ENCODE peak calls at places on chromosomes 12 and 14, in seven cellular contexts. P is Panc1; H is heart left ventricle; K is K562; A is psoas muscle; S is effector memory CD4-positive, alpha-beta T cell; E is CD8-positive, alpha-beta T cell. B is an unnamed sample.
A peak's percentile ranks its signal among the peaks of the same experiment; 100 is the strongest.

GRCh38 chr14:67387195-67387594 is 24.8 kb downstream of the PLEK2 start:
- DNase-seq in P (no peak), H (no peak), K (no peak), A (no peak), S (no peak), E (no peak), B (no peak)

GRCh38 chr14:23727566-23728335 is 91.6 kb downstream of the DHRS2 start:
- DNase-seq in P (no peak), H (no peak), K (peak; percentile 54), A (no peak), S (no peak), E (no peak), B (peak; percentile 27)

GRCh38 chr12:68673788-68674187 is 13.0 kb upstream of the NUP107 start:
- DNase-seq in P (no peak), H (no peak), K (peak; percentile 8), A (no peak), S (no peak), E (no peak), B (peak; percentile 64)

GRCh38 chr14:34018564-34019244 is 67.8 kb upstream of the EGLN3 start:
- DNase-seq in P (no peak), H (no peak), K (no peak), A (peak; percentile 48), S (no peak), E (no peak), B (no peak)

GRCh38 chr14:67541448-67542387 is 8.6 kb downstream of the PLEKHH1 start:
- DNase-seq in P (no peak), H (no peak), K (peak; percentile 75), A (no peak), S (no peak), E (peak; percentile 17), B (peak; percentile 15)

GRCh38 chr12:38282886-38283285 is 33.7 kb upstream of the ALG10B start:
- DNase-seq in P (peak; percentile 76), H (no peak), K (no peak), A (no peak), S (no peak), E (no peak), B (no peak)

GRCh38 chr12:96294831-96295230 is 100.7 kb downstream of the ELK3 start:
- DNase-seq in P (no peak), H (no peak), K (no peak), A (no peak), S (no peak), E (no peak), B (peak; percentile 22)

GRCh38 chr12:114729731-114730130 is 45.8 kb upstream of the TBX3 start:
- DNase-seq in P (no peak), H (no peak), K (no peak), A (no peak), S (no peak), E (no peak), B (no peak)

GRCh38 chr14:51386983-51387730 is 147.1 kb downstream of the TMX1 start:
- DNase-seq in P (no peak), H (no peak), K (no peak), A (no peak), S (no peak), E (no peak), B (no peak)

GRCh38 chr12:6696690-6697583 is 3.7 kb downstream of the PIANP start:
- DNase-seq in P (no peak), H (no peak), K (no peak), A (no peak), S (no peak), E (no peak), B (no peak)

GRCh38 chr12:53480425-53481107 is 18.7 kb downstream of the MAP3K12 start:
- DNase-seq in P (no peak), H (no peak), K (no peak), A (no peak), S (no peak), E (no peak), B (no peak)

GRCh38 chr14:64061706-64062105 is 208.9 kb downstream of the SYNE2 start:
- DNase-seq in P (no peak), H (no peak), K (no peak), A (no peak), S (no peak), E (no peak), B (no peak)

GRCh38 chr14:85380891-85381290 is 149.1 kb upstream of the FLRT2 start:
- DNase-seq in P (no peak), H (no peak), K (no peak), A (no peak), S (no peak), E (no peak), B (no peak)

GRCh38 chr12:39990122-39991101 is 115.5 kb downstream of the SLC2A13 start:
- DNase-seq in P (peak; percentile 12), H (peak; percentile 27), K (peak; percentile 52), A (peak; percentile 41), S (peak; percentile 1), E (peak; percentile 59), B (peak; percentile 30)

GRCh38 chr12:111444706-111445310 is 39.1 kb downstream of the SH2B3 start:
- DNase-seq in P (no peak), H (peak; percentile 74), K (no peak), A (peak; percentile 67), S (peak; percentile 76), E (peak; percentile 73), B (peak; percentile 81)

GRCh38 chr12:3724096-3724805 is 28.7 kb downstream of the CRACR2A start:
- DNase-seq in P (no peak), H (no peak), K (no peak), A (no peak), S (no peak), E (no peak), B (no peak)

GRCh38 chr14:97215263-97215969 is 418.2 kb downstream of the VRK1 start:
- DNase-seq in P (no peak), H (no peak), K (no peak), A (no peak), S (no peak), E (no peak), B (no peak)
- H3K27me3 ChIP-seq in P (peaks cover 4% of the 10 kb centered on the region), H (peaks cover 20% of the 10 kb centered on the region), K (no peaks in the 10 kb centered on the region), A (no peaks in the 10 kb centered on the region), S (no peaks in the 10 kb centered on the region), E (no peaks in the 10 kb centered on the region), B (peaks cover 21% of the 10 kb centered on the region)

DNA sequence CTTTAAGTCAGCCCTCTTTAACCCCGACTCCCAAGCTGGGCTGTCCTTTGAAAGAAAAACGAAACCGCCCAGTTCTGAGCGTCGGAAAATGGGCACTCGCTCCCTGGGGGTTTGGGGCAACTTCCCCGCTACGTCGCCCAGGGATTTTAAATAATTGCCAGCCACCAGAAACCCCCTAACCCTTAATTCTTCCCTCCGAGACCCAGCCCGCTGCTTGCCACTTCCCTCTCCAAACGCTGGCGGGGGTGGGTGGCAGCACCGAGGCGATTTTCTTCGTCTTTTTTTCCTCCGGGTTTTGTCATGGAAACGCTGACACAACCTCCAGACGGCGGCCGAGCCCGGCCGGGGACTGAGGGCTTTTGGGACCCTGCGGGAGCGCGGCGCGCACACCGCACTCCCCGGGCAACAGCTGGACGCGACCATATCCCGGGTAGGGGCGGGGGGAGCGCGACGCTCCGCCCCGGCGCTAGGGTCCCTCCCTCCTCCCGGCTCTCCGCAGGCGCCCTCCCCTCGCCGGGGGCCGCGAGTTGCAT is at the start of gene CHST11:
- DNase-seq in P (no peak), H (peak; percentile 87), K (peak; percentile 97), A (peak; percentile 77), S (peak; percentile 63), E (peak; percentile 74), B (peak; percentile 67)
- H3K4me1 ChIP-seq in P (peaks cover 11% of the 10 kb centered on the region), H (peaks cover 14% of the 10 kb centered on the region), K (peaks cover 28% of the 10 kb centered on the region), A (peaks cover 18% of the 10 kb centered on the region), S (peaks cover 24% of the 10 kb centered on the region), E (peaks cover 39% of the 10 kb centered on the region), B (peaks cover 40% of the 10 kb centered on the region)

GRCh38 chr12:93103154-93103553 is 174.1 kb upstream of the EEA1 start:
- DNase-seq in P (no peak), H (peak; percentile 20), K (no peak), A (no peak), S (no peak), E (no peak), B (no peak)

GRCh38 chr12:93102744-93103143 is 173.6 kb upstream of the EEA1 start:
- DNase-seq in P (no peak), H (no peak), K (no peak), A (no peak), S (no peak), E (no peak), B (no peak)

GRCh38 chr12:93101367-93101766 is 172.3 kb upstream of the EEA1 start:
- DNase-seq in P (no peak), H (no peak), K (no peak), A (no peak), S (no peak), E (no peak), B (no peak)

GRCh38 chr12:93100610-93101009 is 171.5 kb upstream of the EEA1 start:
- DNase-seq in P (no peak), H (no peak), K (no peak), A (no peak), S (no peak), E (no peak), B (no peak)

DNA sequence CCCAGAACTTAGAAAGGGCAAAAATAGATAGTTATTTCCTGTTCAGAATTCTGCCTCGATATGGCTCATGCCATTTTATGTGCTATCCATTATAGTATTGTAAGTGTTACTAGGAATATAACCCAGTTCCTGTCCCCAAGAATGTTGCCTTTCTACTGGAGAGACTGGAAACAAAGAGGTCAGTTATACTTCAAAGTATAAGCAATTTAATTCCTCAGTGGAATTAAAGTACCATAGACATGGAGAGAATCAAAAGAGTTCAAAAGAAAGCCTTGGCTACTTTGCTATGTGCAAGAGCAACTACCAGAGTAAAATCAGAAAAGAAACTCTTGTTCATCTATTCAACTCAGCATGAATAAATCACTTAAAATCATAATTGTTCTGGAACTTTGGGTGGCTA is 173.2 kb upstream of the EEA1 start:
- DNase-seq in P (no peak), H (no peak), K (no peak), A (no peak), S (no peak), E (no peak), B (no peak)
- H3K27ac ChIP-seq in P (no peak overlapping the region), H (no peak overlapping the region), K (no peak overlapping the region), A (no peak overlapping the region), S (no peak overlapping the region), E (no peak overlapping the region), B (no peak overlapping the region)

GRCh38 chr14:78341827-78342389 is 171.7 kb downstream of the NRXN3 start:
- DNase-seq in P (no peak), H (no peak), K (no peak), A (no peak), S (no peak), E (no peak), B (no peak)

GRCh38 chr14:78335531-78335930 is 165.4 kb downstream of the NRXN3 start:
- DNase-seq in P (no peak), H (no peak), K (no peak), A (no peak), S (no peak), E (no peak), B (no peak)

GRCh38 chr14:78342879-78343278 is 172.7 kb downstream of the NRXN3 start:
- DNase-seq in P (no peak), H (no peak), K (no peak), A (no peak), S (no peak), E (no peak), B (no peak)

GRCh38 chr14:78345346-78345745 is 175.2 kb downstream of the NRXN3 start:
- DNase-seq in P (no peak), H (no peak), K (no peak), A (no peak), S (no peak), E (no peak), B (no peak)

DNA sequence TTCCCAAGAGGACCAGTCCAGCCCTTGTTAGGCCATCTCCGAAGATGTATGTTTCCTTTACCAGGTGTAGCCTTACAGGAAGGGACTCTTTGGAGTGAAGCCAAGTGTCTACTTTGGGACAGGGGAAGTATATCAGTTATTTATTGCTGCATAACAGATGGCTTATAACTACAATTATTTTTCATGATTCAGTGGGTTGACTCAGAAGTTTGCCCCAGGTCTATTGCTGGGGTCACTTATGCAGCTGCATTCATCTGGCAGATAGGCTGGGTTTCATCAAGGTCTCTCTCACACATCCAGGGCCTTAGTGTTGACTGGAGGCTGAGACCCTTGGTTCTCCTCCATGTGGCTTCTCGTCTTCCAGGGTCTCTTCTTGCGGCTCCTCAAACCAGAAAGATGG is 170.1 kb downstream of the NRXN3 start:
- DNase-seq in P (no peak), H (no peak), K (no peak), A (no peak), S (no peak), E (no peak), B (no peak)
- H3K27me3 ChIP-seq in P (no peaks in the 10 kb centered on the region), H (no peaks in the 10 kb centered on the region), K (no peaks in the 10 kb centered on the region), A (no peaks in the 10 kb centered on the region), S (no peaks in the 10 kb centered on the region), E (no peaks in the 10 kb centered on the region), B (no peaks in the 10 kb centered on the region)